ENCODE peak calls at places on chromosomes 7 and 10, in seven cellular contexts. One of them, this sample, is unnamed.

GRCh38 chr10:137031-137430 is 1.8 kb downstream of the ZMYND11 start:
- DNase-seq in stomach: no peak
- DNase-seq in A549: peak
- DNase-seq in esophagus muscularis mucosa: no peak
- DNase-seq in IMR-90: peak
- DNase-seq in ovary: no peak
- DNase-seq in adrenal gland: no peak
- DNase-seq in this sample: peak

GRCh38 chr7:13641699-13642098 is 347.8 kb downstream of the ETV1 start:
- DNase-seq in stomach: no peak
- DNase-seq in esophagus muscularis mucosa: no peak
- DNase-seq in A549: peak
- DNase-seq in ovary: no peak
- DNase-seq in IMR-90: peak
- DNase-seq in adrenal gland: no peak
- DNase-seq in this sample: no peak

GRCh38 chr7:151754142-151754590 is 122.7 kb downstream of the PRKAG2 start:
- DNase-seq in ovary: peak
- DNase-seq in IMR-90: peak
- DNase-seq in adrenal gland: peak
- DNase-seq in stomach: peak
- DNase-seq in esophagus muscularis mucosa: no peak
- DNase-seq in A549: peak
- DNase-seq in this sample: peak

GRCh38 chr7:100370303-100370702 is 3.0 kb upstream of the PILRA start:
- DNase-seq in adrenal gland: no peak
- DNase-seq in A549: no peak
- DNase-seq in esophagus muscularis mucosa: no peak
- DNase-seq in ovary: no peak
- DNase-seq in IMR-90: no peak
- DNase-seq in stomach: no peak
- DNase-seq in this sample: no peak

GRCh38 chr10:132411561-132412253 is 14.7 kb downstream of the PWWP2B start:
- DNase-seq in IMR-90: peak
- DNase-seq in esophagus muscularis mucosa: no peak
- DNase-seq in adrenal gland: peak
- DNase-seq in ovary: no peak
- DNase-seq in stomach: peak
- DNase-seq in A549: no peak
- DNase-seq in this sample: no peak

GRCh38 chr10:120953897-120954296 is 102.7 kb downstream of the WDR11 start:
- DNase-seq in ovary: no peak
- DNase-seq in stomach: no peak
- DNase-seq in adrenal gland: no peak
- DNase-seq in IMR-90: no peak
- DNase-seq in esophagus muscularis mucosa: no peak
- DNase-seq in A549: no peak
- DNase-seq in this sample: no peak

GRCh38 chr7:112226701-112227276 is 20.3 kb downstream of the ZNF277 start:
- DNase-seq in esophagus muscularis mucosa: no peak
- DNase-seq in stomach: no peak
- DNase-seq in IMR-90: no peak
- DNase-seq in adrenal gland: no peak
- DNase-seq in ovary: no peak
- DNase-seq in A549: no peak
- DNase-seq in this sample: no peak

GRCh38 chr10:93198401-93199175 is 124.9 kb downstream of the CYP26A1 start:
- DNase-seq in adrenal gland: peak
- DNase-seq in ovary: no peak
- DNase-seq in stomach: no peak
- DNase-seq in IMR-90: peak
- DNase-seq in esophagus muscularis mucosa: peak
- DNase-seq in A549: no peak
- DNase-seq in this sample: no peak

GRCh38 chr10:32943854-32944661 is 14.0 kb downstream of the ITGB1 start:
- DNase-seq in IMR-90: no peak
- DNase-seq in adrenal gland: no peak
- DNase-seq in stomach: no peak
- DNase-seq in esophagus muscularis mucosa: no peak
- DNase-seq in A549: peak
- DNase-seq in ovary: no peak
- DNase-seq in this sample: peak

GRCh38 chr7:22587322-22587721 is 87.3 kb upstream of the STEAP1B start:
- DNase-seq in ovary: no peak
- DNase-seq in stomach: no peak
- DNase-seq in adrenal gland: no peak
- DNase-seq in esophagus muscularis mucosa: no peak
- DNase-seq in IMR-90: no peak
- DNase-seq in A549: no peak
- DNase-seq in this sample: no peak

GRCh38 chr10:129853236-129853946 is 110.7 kb downstream of the EBF3 start:
- DNase-seq in IMR-90: peak
- DNase-seq in stomach: no peak
- DNase-seq in ovary: no peak
- DNase-seq in A549: peak
- DNase-seq in adrenal gland: no peak
- DNase-seq in esophagus muscularis mucosa: no peak
- DNase-seq in this sample: no peak

GRCh38 chr7:116966606-116967005 is 13.3 kb downstream of the ST7 start:
- DNase-seq in adrenal gland: no peak
- DNase-seq in A549: no peak
- DNase-seq in stomach: no peak
- DNase-seq in esophagus muscularis mucosa: no peak
- DNase-seq in ovary: no peak
- DNase-seq in IMR-90: no peak
- DNase-seq in this sample: no peak

GRCh38 chr7:2607913-2608899 is 23.6 kb upstream of the TTYH3 start:
- DNase-seq in IMR-90: no peak
- DNase-seq in ovary: no peak
- DNase-seq in A549: no peak
- DNase-seq in stomach: no peak
- DNase-seq in esophagus muscularis mucosa: no peak
- DNase-seq in adrenal gland: no peak
- DNase-seq in this sample: no peak

GRCh38 chr7:2665359-2665791 is 22.6 kb upstream of the AMZ1 start:
- DNase-seq in ovary: no peak
- DNase-seq in A549: no peak
- DNase-seq in IMR-90: no peak
- DNase-seq in esophagus muscularis mucosa: no peak
- DNase-seq in stomach: no peak
- DNase-seq in adrenal gland: no peak
- DNase-seq in this sample: no peak

GRCh38 chr10:110190170-110190569 is 17.2 kb upstream of the MXI1 start:
- DNase-seq in ovary: no peak
- DNase-seq in stomach: no peak
- DNase-seq in IMR-90: no peak
- DNase-seq in adrenal gland: no peak
- DNase-seq in esophagus muscularis mucosa: peak
- DNase-seq in A549: no peak
- DNase-seq in this sample: no peak

GRCh38 chr7:101124376-101125056 is 2.4 kb upstream of the SERPINE1 start:
- DNase-seq in esophagus muscularis mucosa: no peak
- DNase-seq in ovary: no peak
- DNase-seq in stomach: no peak
- DNase-seq in IMR-90: peak
- DNase-seq in adrenal gland: no peak
- DNase-seq in A549: peak
- DNase-seq in this sample: no peak

GRCh38 chr7:28708458-28708951 is 249.6 kb downstream of the TRIL start:
- DNase-seq in stomach: no peak
- DNase-seq in A549: no peak
- DNase-seq in IMR-90: no peak
- DNase-seq in ovary: no peak
- DNase-seq in adrenal gland: no peak
- DNase-seq in esophagus muscularis mucosa: no peak
- DNase-seq in this sample: no peak

GRCh38 chr7:152341039-152341913 is 94.5 kb downstream of the KMT2C start:
- DNase-seq in stomach: peak
- DNase-seq in adrenal gland: peak
- DNase-seq in esophagus muscularis mucosa: no peak
- DNase-seq in A549: peak
- DNase-seq in ovary: no peak
- DNase-seq in IMR-90: peak
- DNase-seq in this sample: peak

GRCh38 chr10:126581648-126582046 is 88.8 kb downstream of the C10orf90 start:
- DNase-seq in IMR-90: no peak
- DNase-seq in stomach: no peak
- DNase-seq in adrenal gland: no peak
- DNase-seq in esophagus muscularis mucosa: peak
- DNase-seq in A549: no peak
- DNase-seq in ovary: no peak
- DNase-seq in this sample: no peak

GRCh38 chr7:2212906-2213305 is 19.8 kb downstream of the MAD1L1 start:
- DNase-seq in adrenal gland: no peak
- DNase-seq in IMR-90: no peak
- DNase-seq in stomach: no peak
- DNase-seq in A549: no peak
- DNase-seq in esophagus muscularis mucosa: no peak
- DNase-seq in ovary: no peak
- DNase-seq in this sample: no peak

GRCh38 chr10:126639084-126639483 is 31.4 kb downstream of the C10orf90 start:
- DNase-seq in IMR-90: no peak
- DNase-seq in adrenal gland: no peak
- DNase-seq in stomach: no peak
- DNase-seq in esophagus muscularis mucosa: no peak
- DNase-seq in ovary: no peak
- DNase-seq in A549: no peak
- DNase-seq in this sample: peak

DNA sequence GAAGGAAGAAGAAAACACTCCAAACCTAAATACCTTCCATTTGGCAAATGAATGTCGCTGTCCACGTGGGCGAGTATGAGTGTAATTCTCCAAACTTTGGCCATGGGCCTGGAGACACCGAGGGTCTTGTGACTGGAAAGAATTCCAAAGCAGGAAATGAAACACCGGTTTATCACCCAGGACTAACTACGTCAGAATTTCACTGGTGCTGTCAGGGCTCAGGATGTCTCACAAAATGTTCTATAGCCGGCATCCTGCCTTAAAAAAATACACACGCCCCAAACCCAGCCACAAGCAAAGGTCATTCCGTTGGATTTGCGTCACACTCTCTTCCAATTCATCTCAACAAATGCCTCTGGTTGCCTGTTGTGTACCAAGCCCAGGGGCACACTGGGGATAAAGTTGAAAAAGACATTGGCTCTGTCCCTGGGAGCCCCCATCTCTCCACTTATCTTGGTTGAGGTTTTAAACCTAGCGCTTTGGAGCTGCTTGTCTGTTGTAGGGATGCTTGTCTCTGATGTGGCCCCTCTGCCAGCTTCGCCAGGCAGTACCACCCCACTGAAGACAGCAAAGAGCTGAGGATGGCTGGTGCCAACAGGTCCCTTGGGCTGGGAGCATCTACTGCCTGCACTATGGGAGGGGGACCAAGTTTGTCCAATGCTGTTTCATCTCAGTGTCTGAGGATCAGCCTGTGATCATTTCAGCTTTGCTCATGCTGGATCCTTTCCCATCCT is 31.2 kb downstream of the GSTO2 start:
- DNase-seq in adrenal gland: peak
- DNase-seq in IMR-90: peak
- DNase-seq in esophagus muscularis mucosa: no peak
- DNase-seq in stomach: no peak
- DNase-seq in ovary: peak
- DNase-seq in A549: peak
- DNase-seq in this sample: no peak
- TF ChIP-seq POLR2A in adrenal gland: no peak
- TF ChIP-seq POLR2A in IMR-90: peak
- TF ChIP-seq POLR2A in esophagus muscularis mucosa: no peak
- TF ChIP-seq POLR2A in stomach: no peak
- TF ChIP-seq POLR2A in ovary: no peak
- TF ChIP-seq POLR2A in A549: no peak
- TF ChIP-seq POLR2A in this sample: no peak

GRCh38 chr10:119139464-119140067 is 25.9 kb downstream of the SFXN4 start:
- DNase-seq in IMR-90: peak
- DNase-seq in ovary: peak
- DNase-seq in esophagus muscularis mucosa: no peak
- DNase-seq in adrenal gland: peak
- DNase-seq in stomach: peak
- DNase-seq in A549: peak
- DNase-seq in this sample: peak

GRCh38 chr10:119140603-119141245 is 24.8 kb downstream of the SFXN4 start:
- DNase-seq in A549: no peak
- DNase-seq in ovary: no peak
- DNase-seq in stomach: no peak
- DNase-seq in IMR-90: no peak
- DNase-seq in esophagus muscularis mucosa: no peak
- DNase-seq in adrenal gland: no peak
- DNase-seq in this sample: no peak

GRCh38 chr10:119135517-119135890 is 30.0 kb downstream of the SFXN4 start:
- DNase-seq in esophagus muscularis mucosa: no peak
- DNase-seq in A549: no peak
- DNase-seq in stomach: no peak
- DNase-seq in ovary: no peak
- DNase-seq in adrenal gland: no peak
- DNase-seq in IMR-90: peak
- DNase-seq in this sample: no peak

GRCh38 chr10:119136084-119136483 is 29.4 kb downstream of the SFXN4 start:
- DNase-seq in esophagus muscularis mucosa: no peak
- DNase-seq in stomach: no peak
- DNase-seq in ovary: no peak
- DNase-seq in A549: no peak
- DNase-seq in IMR-90: peak
- DNase-seq in adrenal gland: no peak
- DNase-seq in this sample: no peak

GRCh38 chr10:119138341-119139306 is 26.9 kb downstream of the SFXN4 start:
- DNase-seq in stomach: no peak
- DNase-seq in A549: no peak
- DNase-seq in IMR-90: no peak
- DNase-seq in ovary: no peak
- DNase-seq in adrenal gland: no peak
- DNase-seq in esophagus muscularis mucosa: no peak
- DNase-seq in this sample: no peak
- TF ChIP-seq POLR2A in stomach: no peak
- TF ChIP-seq POLR2A in A549: no peak
- TF ChIP-seq POLR2A in IMR-90: no peak
- TF ChIP-seq POLR2A in ovary: no peak
- TF ChIP-seq POLR2A in adrenal gland: no peak
- TF ChIP-seq POLR2A in esophagus muscularis mucosa: no peak
- TF ChIP-seq POLR2A in this sample: no peak

DNA sequence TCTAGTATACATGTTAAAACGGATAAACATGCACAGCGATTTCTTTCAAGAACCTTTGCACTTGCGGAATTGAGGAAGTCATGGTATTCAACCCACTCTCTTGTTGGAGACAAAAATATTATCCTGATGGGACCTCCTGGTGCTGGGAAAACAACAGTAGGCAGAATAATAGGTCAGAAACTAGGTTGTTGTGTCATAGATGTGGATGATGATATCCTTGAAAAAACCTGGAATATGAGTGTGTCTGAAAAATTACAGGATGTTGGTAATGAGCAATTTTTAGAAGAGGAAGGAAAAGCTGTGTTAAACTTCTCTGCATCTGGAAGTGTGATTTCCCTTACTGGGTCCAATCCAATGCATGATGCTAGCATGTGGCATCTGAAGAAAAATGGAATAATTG is 6.9 kb downstream of the THNSL1 start:
- DNase-seq in stomach: no peak
- DNase-seq in A549: no peak
- DNase-seq in esophagus muscularis mucosa: no peak
- DNase-seq in adrenal gland: no peak
- DNase-seq in ovary: no peak
- DNase-seq in IMR-90: no peak
- DNase-seq in this sample: no peak
- TF ChIP-seq POLR2A in stomach: no peak
- TF ChIP-seq POLR2A in A549: no peak
- TF ChIP-seq POLR2A in esophagus muscularis mucosa: no peak
- TF ChIP-seq POLR2A in adrenal gland: no peak
- TF ChIP-seq POLR2A in ovary: no peak
- TF ChIP-seq POLR2A in IMR-90: no peak
- TF ChIP-seq POLR2A in this sample: no peak

GRCh38 chr10:96271017-96271815 is at the start of gene BLNK:
- DNase-seq in IMR-90: peak
- DNase-seq in ovary: no peak
- DNase-seq in A549: no peak
- DNase-seq in stomach: peak
- DNase-seq in esophagus muscularis mucosa: no peak
- DNase-seq in adrenal gland: peak
- DNase-seq in this sample: no peak
- TF ChIP-seq POLR2A in IMR-90: no peak
- TF ChIP-seq POLR2A in ovary: no peak
- TF ChIP-seq POLR2A in A549: no peak
- TF ChIP-seq POLR2A in stomach: no peak
- TF ChIP-seq POLR2A in esophagus muscularis mucosa: no peak
- TF ChIP-seq POLR2A in adrenal gland: peak
- TF ChIP-seq POLR2A in this sample: no peak